ENCODE peak calls at places on chromosomes 13 and 19, in seven cellular contexts. C is A549, P is suprapubic skin, A is IMR-90, O is heart left ventricle, B is testis, W is uterus. D is an unnamed sample.

GRCh38 chr19:8310342-8311055 is 2.3 kb upstream of the CD320 start:
- DNase-seq in B (no peak), C (no peak), A (no peak), P (peak; percentile 47), W (no peak), O (peak; percentile 12), D (no peak)

GRCh38 chr13:101977475-101977874 is 424.4 kb downstream of the FGF14 start:
- DNase-seq in O (no peak), A (no peak), B (no peak), W (no peak), P (no peak), C (no peak), D (no peak)

GRCh38 chr13:20173121-20173746 is 12.4 kb upstream of the GJA3 start:
- DNase-seq in A (peak; percentile 34), P (no peak), C (no peak), W (no peak), B (no peak), O (no peak), D (no peak)

GRCh38 chr13:50589651-50590054 is 253.8 kb downstream of the DLEU7 start:
- DNase-seq in C (no peak), O (no peak), A (peak; percentile 85), B (no peak), W (no peak), P (no peak), D (peak; percentile 27)

GRCh38 chr13:83056269-83056668 is 826.0 kb downstream of the SLITRK1 start:
- DNase-seq in W (no peak), A (no peak), B (no peak), C (no peak), O (no peak), P (no peak), D (no peak)

GRCh38 chr13:42064259-42064658 is 15.8 kb downstream of the DGKH start:
- DNase-seq in B (no peak), W (no peak), P (no peak), C (no peak), O (no peak), A (peak; percentile 94), D (no peak)

GRCh38 chr13:91314888-91315287 is 32.6 kb upstream of the MIR17HG start:
- DNase-seq in C (no peak), O (no peak), W (no peak), P (no peak), A (no peak), B (no peak), D (no peak)

GRCh38 chr19:5695649-5696195 is 5.6 kb downstream of the RPL36 start:
- DNase-seq in C (no peak), B (no peak), P (no peak), A (no peak), O (no peak), W (no peak), D (no peak)

GRCh38 chr19:23887642-23888041 is 27.0 kb upstream of the ZNF726 start:
- DNase-seq in O (no peak), W (no peak), A (no peak), B (no peak), P (no peak), C (no peak), D (no peak)

GRCh38 chr13:21595546-21595822 is 8.5 kb downstream of the MICU2 start:
- DNase-seq in W (no peak), P (no peak), C (no peak), O (no peak), A (no peak), B (no peak), D (peak; percentile 8)

GRCh38 chr19:27792576-27793127 is 1420.3 kb downstream of the UQCRFS1 start:
- DNase-seq in O (no peak), C (no peak), W (no peak), P (no peak), B (no peak), A (no peak), D (no peak)

GRCh38 chr19:27795369-27795768 is 1417.6 kb downstream of the UQCRFS1 start:
- DNase-seq in O (no peak), W (no peak), B (no peak), P (no peak), C (no peak), A (no peak), D (no peak)

GRCh38 chr19:27793128-27793643 is 1419.8 kb downstream of the UQCRFS1 start:
- DNase-seq in P (no peak), A (peak; percentile 58), O (peak; percentile 66), B (peak; percentile 94), W (peak; percentile 62), C (peak; percentile 97), D (peak; percentile 66)

GRCh38 chr19:27794444-27795042 is 1418.4 kb downstream of the UQCRFS1 start:
- DNase-seq in W (no peak), A (peak; percentile 47), B (peak; percentile 43), P (no peak), O (peak; percentile 36), C (no peak), D (peak; percentile 59)

DNA sequence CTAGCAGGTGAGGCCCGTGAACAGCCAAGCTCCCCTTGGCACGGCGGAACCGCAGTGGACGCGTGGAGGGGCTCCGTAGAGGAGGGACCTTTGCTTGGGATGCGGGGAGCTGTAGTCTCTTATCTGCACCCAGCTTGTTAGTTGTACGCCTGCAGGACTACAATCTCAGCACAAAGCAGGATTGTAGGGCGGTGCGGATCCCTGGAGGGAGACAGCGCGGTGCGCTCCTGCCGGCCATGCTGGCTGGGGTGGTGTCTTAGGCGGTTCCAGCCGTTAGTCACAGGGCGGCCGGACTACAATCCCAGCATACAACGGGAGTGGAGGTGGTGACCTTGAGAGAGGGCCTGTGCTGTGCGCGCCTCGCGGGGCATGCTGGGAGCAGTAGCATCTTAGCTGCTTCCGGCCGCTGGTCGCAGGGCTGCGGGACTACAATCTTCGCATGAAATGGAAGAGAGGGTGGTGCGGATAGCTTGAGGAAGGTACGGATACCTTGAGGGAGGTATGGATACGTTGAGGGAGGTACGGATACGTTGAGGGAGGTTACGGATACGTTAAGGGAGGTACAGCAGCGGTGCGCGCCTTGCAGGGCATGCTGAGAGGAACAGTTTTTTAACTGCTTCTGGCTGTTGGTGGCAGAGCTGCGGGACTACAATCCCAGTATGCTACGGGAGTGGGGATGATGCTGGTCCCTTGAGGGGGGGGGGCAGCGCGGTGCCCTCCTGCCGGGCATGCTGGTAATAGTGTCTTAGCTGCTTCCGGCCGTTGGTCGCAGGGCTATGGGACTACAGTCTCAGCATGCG is 1419.1 kb downstream of the UQCRFS1 start:
- DNase-seq in P (peak; percentile 96), O (peak; percentile 93), W (peak; percentile 88), C (peak; percentile 99), A (peak; percentile 93), B (peak; percentile 97), D (peak; percentile 90)
- TF ChIP-seq POLR2A in P (peak; percentile 19), O (peak; percentile 45), W (peak; percentile 58), C (peak; percentile 92), A (no peak), B (no peak), D (peak; percentile 76)

DNA sequence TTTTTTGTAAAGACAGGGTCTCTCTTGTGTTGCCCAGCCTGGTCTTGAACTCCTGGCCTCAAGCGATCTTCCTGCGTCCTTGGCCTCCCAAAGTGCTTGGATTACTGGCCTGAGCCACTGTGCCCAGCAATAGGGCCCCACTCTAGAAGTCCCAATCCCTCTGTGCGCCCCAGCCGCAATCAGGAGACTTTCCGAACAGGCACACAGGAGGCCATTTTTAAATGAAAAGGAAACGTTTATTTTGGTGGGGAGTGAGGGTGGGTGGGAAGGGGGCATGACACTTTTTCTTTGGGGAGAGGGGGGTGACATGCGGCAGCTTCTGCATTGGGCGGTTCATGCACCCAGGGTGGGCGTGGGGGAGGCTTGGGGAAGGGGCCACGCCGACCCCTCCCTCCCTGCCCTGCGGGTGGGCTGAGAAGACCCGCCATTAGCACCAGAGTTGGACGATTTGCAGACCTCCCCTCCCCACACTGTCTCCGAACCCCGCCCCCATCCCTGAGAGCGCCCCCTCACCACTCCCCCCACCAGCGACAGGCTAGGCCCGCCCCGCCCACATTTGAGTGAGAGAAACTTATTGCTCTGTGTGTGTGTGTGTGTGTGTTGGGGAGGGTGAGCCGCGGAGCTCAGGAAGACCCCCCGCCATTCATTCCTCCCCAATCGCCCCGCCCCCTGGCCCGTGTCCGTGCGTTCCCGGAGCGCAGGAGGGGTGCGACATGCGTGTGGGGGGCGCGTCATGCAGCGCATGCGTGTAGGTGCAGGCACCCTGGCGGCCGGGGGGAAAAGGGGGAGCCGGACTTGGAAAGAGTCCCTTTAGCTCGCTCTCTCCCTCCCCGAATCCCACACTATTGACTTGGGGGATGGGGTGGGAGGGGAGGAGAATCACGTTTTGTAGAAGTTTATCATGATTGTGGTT is 17.2 kb downstream of the KCNC3 start:
- DNase-seq in O (no peak), W (no peak), P (no peak), C (peak; percentile 94), B (peak; percentile 29), A (no peak), D (no peak)
- TF ChIP-seq POLR2A in O (no peak), W (no peak), P (no peak), C (peak; percentile 50), B (no peak), A (no peak), D (no peak)

GRCh38 chr19:566403-566802 is 6.0 kb upstream of the BSG start:
- DNase-seq in A (peak; percentile 31), O (peak; percentile 26), B (peak; percentile 63), C (no peak), P (no peak), W (peak; percentile 86), D (peak; percentile 51)

GRCh38 chr19:571127-571974 is 1.0 kb upstream of the BSG start:
- DNase-seq in W (no peak), O (peak; percentile 32), B (peak; percentile 59), A (peak; percentile 35), C (no peak), P (no peak), D (peak; percentile 81)

GRCh38 chr19:570315-570714 is 2.1 kb upstream of the BSG start:
- DNase-seq in B (no peak), P (no peak), W (no peak), A (no peak), C (no peak), O (no peak), D (no peak)

GRCh38 chr19:566844-567243 is 5.6 kb upstream of the BSG start:
- DNase-seq in B (no peak), W (no peak), P (no peak), O (no peak), A (no peak), C (no peak), D (no peak)

GRCh38 chr19:567296-567900 is 5.0 kb upstream of the BSG start:
- DNase-seq in A (no peak), P (no peak), O (no peak), C (no peak), B (no peak), W (no peak), D (no peak)
- TF ChIP-seq POLR2A in A (no peak), P (no peak), O (no peak), C (no peak), B (no peak), W (no peak), D (no peak)

GRCh38 chr19:10194500-10195198 is at the start of gene DNMT1:
- DNase-seq in A (peak; percentile 95), C (peak; percentile 99), W (peak; percentile 95), B (peak; percentile 95), P (peak; percentile 98), O (peak; percentile 95), D (peak; percentile 98)
- TF ChIP-seq POLR2A in A (peak; percentile 80), C (peak; percentile 65), W (peak; percentile 88), B (peak; percentile 17), P (peak; percentile 41), O (peak; percentile 71), D (peak; percentile 95)